ENCODE peak calls at places on chromosomes 5 and 9, in seven cellular contexts. One of them, this sample, is unnamed.

GRCh38 chr5:120779674-120780073 is 315.6 kb downstream of the PRR16 start:
- DNase-seq in Daoy: no peak
- DNase-seq in stromal cell of bone marrow: no peak
- DNase-seq in HT-29: no peak
- DNase-seq in T-helper 22 cell: no peak
- DNase-seq in left lung: no peak
- DNase-seq in stimulated activated CD4-positive, alpha-beta T cell treated with anti-CD3 and anti-CD28 coated beads, Interleukin-1b, Interleukin-23, amount 100 ng/mL, for 24 hours: no peak
- DNase-seq in this sample: peak

GRCh38 chr9:15295761-15296405 is 11.1 kb downstream of the TTC39B start:
- DNase-seq in Daoy: peak
- DNase-seq in T-helper 22 cell: no peak
- DNase-seq in stimulated activated CD4-positive, alpha-beta T cell treated with anti-CD3 and anti-CD28 coated beads, Interleukin-1b, Interleukin-23, amount 100 ng/mL, for 24 hours: no peak
- DNase-seq in HT-29: peak
- DNase-seq in stromal cell of bone marrow: no peak
- DNase-seq in left lung: no peak
- DNase-seq in this sample: peak

GRCh38 chr5:136081192-136081591 is 51.5 kb upstream of the SMAD5 start:
- DNase-seq in stimulated activated CD4-positive, alpha-beta T cell treated with anti-CD3 and anti-CD28 coated beads, Interleukin-1b, Interleukin-23, amount 100 ng/mL, for 24 hours: no peak
- DNase-seq in HT-29: no peak
- DNase-seq in stromal cell of bone marrow: no peak
- DNase-seq in left lung: no peak
- DNase-seq in T-helper 22 cell: no peak
- DNase-seq in Daoy: no peak
- DNase-seq in this sample: no peak

GRCh38 chr9:87206064-87206661 is 258.9 kb upstream of the GAS1 start:
- DNase-seq in Daoy: peak
- DNase-seq in stromal cell of bone marrow: peak
- DNase-seq in HT-29: no peak
- DNase-seq in left lung: no peak
- DNase-seq in stimulated activated CD4-positive, alpha-beta T cell treated with anti-CD3 and anti-CD28 coated beads, Interleukin-1b, Interleukin-23, amount 100 ng/mL, for 24 hours: no peak
- DNase-seq in T-helper 22 cell: no peak
- DNase-seq in this sample: peak

GRCh38 chr5:63563008-63563917 is 399.0 kb downstream of the HTR1A start:
- DNase-seq in T-helper 22 cell: no peak
- DNase-seq in stromal cell of bone marrow: no peak
- DNase-seq in Daoy: no peak
- DNase-seq in left lung: no peak
- DNase-seq in HT-29: no peak
- DNase-seq in stimulated activated CD4-positive, alpha-beta T cell treated with anti-CD3 and anti-CD28 coated beads, Interleukin-1b, Interleukin-23, amount 100 ng/mL, for 24 hours: no peak
- DNase-seq in this sample: no peak

GRCh38 chr5:111550282-111551020 is 38.1 kb upstream of the STARD4 start:
- DNase-seq in Daoy: peak
- DNase-seq in left lung: no peak
- DNase-seq in stromal cell of bone marrow: peak
- DNase-seq in HT-29: peak
- DNase-seq in T-helper 22 cell: peak
- DNase-seq in stimulated activated CD4-positive, alpha-beta T cell treated with anti-CD3 and anti-CD28 coated beads, Interleukin-1b, Interleukin-23, amount 100 ng/mL, for 24 hours: peak
- DNase-seq in this sample: peak

GRCh38 chr5:150317048-150318003 is 14.6 kb upstream of the ARSI start:
- DNase-seq in left lung: no peak
- DNase-seq in stromal cell of bone marrow: peak
- DNase-seq in stimulated activated CD4-positive, alpha-beta T cell treated with anti-CD3 and anti-CD28 coated beads, Interleukin-1b, Interleukin-23, amount 100 ng/mL, for 24 hours: no peak
- DNase-seq in HT-29: no peak
- DNase-seq in Daoy: peak
- DNase-seq in T-helper 22 cell: no peak
- DNase-seq in this sample: peak

GRCh38 chr9:5651246-5651645 is 22.3 kb downstream of the RIC1 start:
- DNase-seq in stimulated activated CD4-positive, alpha-beta T cell treated with anti-CD3 and anti-CD28 coated beads, Interleukin-1b, Interleukin-23, amount 100 ng/mL, for 24 hours: no peak
- DNase-seq in HT-29: no peak
- DNase-seq in stromal cell of bone marrow: no peak
- DNase-seq in T-helper 22 cell: no peak
- DNase-seq in left lung: no peak
- DNase-seq in Daoy: no peak
- DNase-seq in this sample: no peak